ENCODE peak calls at places on chromosomes 12 and 14, in four cellular contexts. E, C, T and B are unnamed samples.

GRCh38 chr12:79251356-79251755 is 386.8 kb downstream of the SYT1 start:
- DNase-seq in E (no peak), C (no peak), T (peak; percentile 61), B (no peak)

GRCh38 chr12:67288561-67288960 is 19.4 kb downstream of the CAND1 start:
- DNase-seq in E (no peak), C (no peak), T (no peak), B (no peak)

GRCh38 chr14:29144598-29144997 is 378.0 kb downstream of the FOXG1 start:
- DNase-seq in E (no peak), C (no peak), T (peak; percentile 99), B (no peak)

GRCh38 chr12:48979602-48980388 is 1.7 kb downstream of the WNT1 start:
- DNase-seq in E (no peak), C (peak; percentile 31), T (no peak), B (no peak)

GRCh38 chr12:120432772-120433525 is 5.0 kb upstream of the COX6A1 start:
- DNase-seq in E (no peak), C (no peak), T (no peak), B (no peak)

GRCh38 chr12:28710882-28711281 is 438.2 kb upstream of the FAR2 start:
- DNase-seq in E (no peak), C (no peak), T (peak; percentile 93), B (no peak)

GRCh38 chr12:117333331-117334000 is 28.0 kb downstream of the NOS1 start:
- DNase-seq in E (no peak), C (no peak), T (no peak), B (no peak)

GRCh38 chr12:91326043-91327027 is 143.7 kb upstream of the DCN start:
- DNase-seq in E (peak; percentile 24), C (peak; percentile 21), T (peak; percentile 75), B (peak; percentile 34)

GRCh38 chr14:64303471-64303917 is 9.3 kb upstream of the ESR2 start:
- DNase-seq in E (peak; percentile 82), C (no peak), T (peak; percentile 68), B (peak; percentile 63)

GRCh38 chr14:75443203-75443969 is 15.6 kb downstream of the JDP2 start:
- DNase-seq in E (no peak), C (no peak), T (no peak), B (no peak)

GRCh38 chr14:33566082-33566481 is 384.8 kb downstream of the EGLN3 start:
- DNase-seq in E (no peak), C (no peak), T (no peak), B (no peak)

GRCh38 chr12:63894132-63894531 is 49.6 kb downstream of the SRGAP1 start:
- DNase-seq in E (no peak), C (no peak), T (no peak), B (no peak)

GRCh38 chr12:96177013-96177412 is 17.2 kb upstream of the ELK3 start:
- DNase-seq in E (no peak), C (no peak), T (peak; percentile 82), B (no peak)

GRCh38 chr14:22008098-22008412 is 334.4 kb upstream of the OR4E1 start:
- DNase-seq in E (no peak), C (no peak), T (no peak), B (no peak)

GRCh38 chr14:33737446-33737845 is 213.4 kb downstream of the EGLN3 start:
- DNase-seq in E (no peak), C (no peak), T (no peak), B (no peak)

GRCh38 chr12:76790564-76791552 is 26.9 kb downstream of the ZDHHC17 start:
- DNase-seq in E (peak; percentile 21), C (no peak), T (peak; percentile 37), B (peak; percentile 12)

GRCh38 chr12:53128780-53129747 is 25.8 kb downstream of the SOAT2 start:
- DNase-seq in E (no peak), C (no peak), T (no peak), B (no peak)

GRCh38 chr14:88385212-88386101 is at the start of gene SPATA7:
- DNase-seq in E (peak; percentile 80), C (peak; percentile 96), T (peak; percentile 89), B (peak; percentile 83)

GRCh38 chr12:99436584-99436983 is 211.0 kb upstream of the GARIN6 start:
- DNase-seq in E (no peak), C (no peak), T (no peak), B (no peak)
- TF ChIP-seq USF2 in E (no peak), C (no peak), T (no peak), B (no peak)

GRCh38 chr14:49774111-49774510 is 6.2 kb downstream of the KLHDC2 start:
- DNase-seq in E (no peak), C (no peak), T (peak; percentile 40), B (no peak)
- TF ChIP-seq USF2 in E (no peak), C (no peak), T (no peak), B (no peak)

GRCh38 chr12:122227341-122227740 is 1.5 kb upstream of the DIABLO start:
- DNase-seq in E (no peak), C (no peak), T (no peak), B (no peak)
- TF ChIP-seq USF2 in E (no peak), C (no peak), T (no peak), B (no peak)

DNA sequence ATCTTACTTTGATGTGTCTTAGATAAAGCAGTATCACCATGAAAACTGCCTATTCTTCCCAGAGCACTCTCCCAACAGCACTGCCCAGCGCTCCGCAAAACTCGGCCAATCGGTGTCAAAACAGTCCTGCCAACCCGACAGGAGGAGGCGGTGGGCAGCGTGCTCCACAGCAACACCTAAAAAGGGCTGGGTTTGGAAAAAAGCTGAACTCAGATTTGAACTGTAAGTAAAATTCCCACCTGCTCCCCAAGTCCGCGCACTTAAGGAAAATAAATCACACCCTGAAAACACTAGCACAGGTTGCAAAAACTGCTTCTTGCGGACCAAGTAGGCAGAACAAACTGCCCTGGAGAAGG is 720 bp downstream of the IPO8 start:
- DNase-seq in E (peak; percentile 57), C (peak; percentile 24), T (peak; percentile 35), B (peak; percentile 41)
- TF ChIP-seq USF2 in E (no peak), C (no peak), T (no peak), B (no peak)

DNA sequence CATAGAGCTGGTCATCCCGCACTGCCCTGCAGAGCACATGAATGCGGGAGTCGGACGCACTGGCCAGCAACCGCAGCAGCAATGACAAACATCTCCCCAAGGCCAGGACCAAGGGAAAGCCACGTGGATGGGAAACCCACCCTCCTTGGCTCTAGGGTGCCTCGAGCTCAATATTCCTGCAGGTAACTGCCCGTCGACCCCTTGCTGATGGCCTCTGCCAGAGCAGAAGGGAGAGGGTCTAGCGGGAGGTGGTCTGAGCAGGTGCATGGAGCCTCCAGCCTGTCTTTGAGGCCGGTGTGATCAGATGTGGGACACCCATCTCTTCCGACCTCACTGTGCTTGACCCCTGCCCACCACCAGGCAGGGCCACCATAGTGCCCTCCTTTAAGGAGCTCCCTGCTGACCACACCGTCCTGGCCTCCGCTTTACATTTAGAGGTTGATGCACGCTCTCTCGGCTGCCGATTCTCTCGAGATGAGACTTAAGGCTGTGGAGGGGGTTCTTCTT is 89.7 kb downstream of the PIWIL1 start:
- DNase-seq in E (no peak), C (no peak), T (no peak), B (no peak)
- TF ChIP-seq USF2 in E (no peak), C (no peak), T (no peak), B (no peak)

DNA sequence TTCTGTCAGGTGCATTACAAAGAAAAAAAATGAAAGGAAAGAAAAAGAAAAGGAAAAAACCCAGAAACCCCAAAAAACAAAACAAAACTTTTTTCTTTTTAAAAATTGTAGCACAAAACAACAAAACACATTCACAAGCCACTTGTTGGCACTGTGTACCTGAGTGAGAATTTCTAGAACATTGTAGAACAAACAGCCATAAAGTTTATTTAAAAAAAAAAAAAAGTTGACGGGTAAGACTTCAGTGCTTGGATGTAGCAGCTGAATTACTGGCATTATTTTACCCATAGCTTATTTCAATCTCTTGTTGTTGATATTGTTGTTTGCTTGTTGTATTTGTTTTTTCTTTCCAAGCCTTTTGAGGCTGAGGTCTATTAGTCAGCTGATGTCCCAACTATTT is 415.8 kb downstream of the SOX5 start:
- DNase-seq in E (no peak), C (no peak), T (no peak), B (no peak)
- TF ChIP-seq USF2 in E (no peak), C (no peak), T (no peak), B (no peak)

GRCh38 chr12:12505544-12506501 is 56.8 kb downstream of the DUSP16 start:
- DNase-seq in E (no peak), C (no peak), T (peak; percentile 65), B (peak; percentile 53)
- TF ChIP-seq USF2 in E (no peak), C (no peak), T (no peak), B (no peak)

GRCh38 chr14:36504805-36505192 is 15.2 kb downstream of the NKX2-1 start:
- DNase-seq in E (no peak), C (no peak), T (no peak), B (no peak)
- TF ChIP-seq USF2 in E (no peak), C (no peak), T (no peak), B (no peak)